ENCODE peak calls at places on chromosomes 12 and 14, in ten cellular contexts. P is posterior cingulate gyrus; C is stimulated activated naive CD8-positive, alpha-beta T cell treated with anti-CD3 and anti-CD28 coated beads, Interleukin-15, Interleukin-2, amounts not matched to agents 100 U/mL and 50 U/mL, for 24 hours; J is adipocyte; G is cardiac muscle cell; E is left ventricle myocardium superior; B is HTR-8/SVneo; W is foreskin melanocyte; K is stromal cell of bone marrow; D is NCI-H345. F is an unnamed sample.

GRCh38 chr14:61106627-61107147 is 125.6 kb downstream of the SLC38A6 start:
- DNase-seq in J (no peak), B (no peak), D (no peak), G (no peak), E (peak), C (no peak), W (no peak), K (no peak), P (no peak), F (no peak)

GRCh38 chr12:66915312-66915904 is 236.5 kb upstream of the GRIP1 start:
- DNase-seq in P (no peak), J (no peak), D (peak), W (no peak), E (no peak), B (no peak), G (no peak), K (no peak), C (no peak), F (no peak)

GRCh38 chr12:104604995-104605675 is 148.4 kb downstream of the CHST11 start:
- DNase-seq in B (no peak), W (no peak), D (no peak), G (no peak), J (no peak), C (no peak), K (no peak), E (peak), P (no peak), F (peak)

GRCh38 chr12:132501189-132501940 is 11.4 kb downstream of the FBRSL1 start:
- DNase-seq in E (no peak), B (no peak), P (no peak), G (no peak), K (no peak), D (no peak), W (no peak), J (no peak), C (no peak), F (no peak)

GRCh38 chr14:79436325-79436724 is 775.0 kb downstream of the DIO2 start:
- DNase-seq in E (no peak), D (no peak), P (no peak), J (no peak), K (no peak), W (no peak), B (no peak), G (no peak), C (no peak), F (no peak)

GRCh38 chr14:100802766-100803693 is 22.9 kb upstream of the MEG3 start:
- DNase-seq in K (no peak), E (no peak), W (no peak), D (no peak), G (no peak), J (no peak), B (no peak), C (no peak), P (no peak), F (peak)

GRCh38 chr12:58509116-58509885 is 411.0 kb downstream of the LRIG3 start:
- DNase-seq in P (no peak), J (no peak), E (no peak), W (peak), K (no peak), C (no peak), D (no peak), G (peak), B (no peak), F (no peak)

GRCh38 chr14:65028937-65029336 is 42.2 kb downstream of the FNTB start:
- DNase-seq in D (no peak), J (no peak), K (no peak), B (no peak), G (no peak), W (no peak), P (no peak), E (no peak), C (no peak), F (no peak)

GRCh38 chr14:99995700-99996356 is 69.4 kb upstream of the EVL start:
- DNase-seq in E (no peak), C (peak), D (no peak), B (peak), K (no peak), W (peak), G (peak), P (no peak), J (peak), F (peak)

GRCh38 chr12:89163918-89164317 is 188.4 kb downstream of the DUSP6 start:
- DNase-seq in D (no peak), W (no peak), G (no peak), P (no peak), C (no peak), B (no peak), E (no peak), K (no peak), J (no peak), F (no peak)

GRCh38 chr12:75561921-75562320 is 50.5 kb upstream of the KRR1 start:
- DNase-seq in E (no peak), W (peak), G (no peak), C (no peak), K (no peak), J (no peak), P (no peak), B (no peak), D (no peak), F (no peak)

GRCh38 chr12:23952071-23952470 is 2.6 kb upstream of the SOX5 start:
- DNase-seq in D (no peak), K (no peak), B (no peak), W (no peak), G (no peak), C (no peak), J (no peak), P (no peak), E (no peak), F (no peak)

GRCh38 chr14:88879016-88879415 is 54.6 kb downstream of the TTC8 start:
- DNase-seq in J (peak), K (peak), C (no peak), W (no peak), E (no peak), P (no peak), B (peak), G (peak), D (no peak), F (no peak)

GRCh38 chr14:103862393-103862782 is 15.0 kb upstream of the PPP1R13B start:
- DNase-seq in W (no peak), K (no peak), P (no peak), E (no peak), D (no peak), B (no peak), C (no peak), J (no peak), G (no peak), F (peak)

GRCh38 chr14:39229222-39229543 is 4.5 kb upstream of the MIA2 start:
- DNase-seq in P (no peak), K (no peak), J (no peak), D (no peak), B (no peak), W (no peak), C (peak), G (no peak), E (no peak), F (no peak)

GRCh38 chr14:105853907-105854599 is 327.7 kb downstream of the TMEM121 start:
- DNase-seq in D (no peak), B (no peak), G (no peak), W (no peak), E (no peak), J (no peak), P (no peak), C (no peak), K (no peak), F (no peak)

GRCh38 chr14:55929136-55929535 is 189.1 kb upstream of the PELI2 start:
- DNase-seq in B (no peak), G (no peak), P (no peak), D (no peak), E (no peak), J (no peak), C (no peak), W (no peak), K (no peak), F (no peak)

GRCh38 chr12:72028966-72029365 is 90.3 kb downstream of the TPH2 start:
- DNase-seq in C (no peak), E (no peak), B (no peak), D (no peak), G (no peak), W (no peak), K (no peak), J (no peak), P (no peak), F (no peak)

GRCh38 chr14:84442481-84442880 is 1087.5 kb upstream of the FLRT2 start:
- DNase-seq in B (no peak), J (no peak), W (peak), P (no peak), D (peak), G (peak), E (no peak), K (no peak), C (no peak), F (no peak)

GRCh38 chr12:12441891-12442461 is 85.1 kb downstream of the BORCS5 start:
- DNase-seq in G (peak), D (no peak), K (no peak), P (no peak), W (no peak), E (no peak), C (peak), B (no peak), J (no peak), F (no peak)

GRCh38 chr14:104445832-104446381 is 133.7 kb upstream of the C14orf180 start:
- DNase-seq in G (no peak), C (no peak), D (no peak), J (no peak), K (no peak), E (no peak), B (no peak), W (no peak), P (no peak), F (peak)

GRCh38 chr12:22729898-22730443 is 105.0 kb downstream of the ETNK1 start:
- DNase-seq in W (peak), K (peak), P (no peak), B (no peak), E (no peak), G (peak), J (peak), C (no peak), D (no peak), F (no peak)

GRCh38 chr14:39467889-39468524 is 35.8 kb upstream of the FBXO33 start:
- DNase-seq in W (no peak), D (no peak), G (peak), J (no peak), C (peak), B (no peak), E (no peak), P (no peak), K (no peak), F (no peak)

GRCh38 chr14:23437142-23438129 is 2.0 kb upstream of the MYH7 start:
- DNase-seq in P (no peak), W (no peak), J (no peak), B (no peak), K (no peak), C (no peak), G (no peak), E (no peak), D (no peak), F (no peak)

GRCh38 chr14:21241218-21241819 is 27.9 kb downstream of the HNRNPC start:
- DNase-seq in D (no peak), G (peak), E (no peak), B (peak), P (no peak), J (peak), K (no peak), W (no peak), C (no peak), F (no peak)

GRCh38 chr14:90726656-90727055 is 89.6 kb downstream of the TTC7B start:
- DNase-seq in G (peak), P (peak), W (no peak), K (peak), E (no peak), D (no peak), C (no peak), B (no peak), J (peak), F (no peak)

GRCh38 chr12:12449533-12450025 is 92.7 kb downstream of the BORCS5 start:
- DNase-seq in J (no peak), K (no peak), C (no peak), B (no peak), W (no peak), P (no peak), D (no peak), E (no peak), G (peak), F (no peak)

GRCh38 chr12:75553398-75553797 is 42.0 kb upstream of the KRR1 start:
- DNase-seq in C (no peak), E (no peak), W (no peak), G (no peak), K (no peak), J (peak), B (no peak), P (no peak), D (no peak), F (no peak)

GRCh38 chr14:104732931-104733681 is 9.1 kb downstream of the ADSS1 start:
- DNase-seq in G (no peak), J (no peak), W (no peak), D (no peak), B (no peak), E (no peak), P (no peak), K (no peak), C (no peak), F (no peak)

GRCh38 chr12:109818900-109819500 is 14.2 kb downstream of the TRPV4 start:
- DNase-seq in G (peak), W (peak), E (no peak), P (no peak), D (peak), J (peak), K (peak), B (peak), C (no peak), F (no peak)

GRCh38 chr12:40106655-40107054 is 774 bp upstream of the SLC2A13 start:
- DNase-seq in P (no peak), G (no peak), B (no peak), J (no peak), W (no peak), K (no peak), D (peak), C (no peak), E (no peak), F (no peak)

GRCh38 chr12:116138380-116138779 is 139.1 kb downstream of the MED13L start:
- DNase-seq in K (no peak), D (no peak), G (peak), W (no peak), E (no peak), C (no peak), J (no peak), P (no peak), B (no peak), F (no peak)

GRCh38 chr12:116524964-116525379 is 34.2 kb upstream of the MAP1LC3B2 start:
- DNase-seq in J (peak), W (no peak), P (no peak), E (no peak), G (peak), B (no peak), K (no peak), D (no peak), C (no peak), F (no peak)

GRCh38 chr12:120678572-120678971 is 8.4 kb upstream of the MLEC start:
- DNase-seq in D (no peak), P (no peak), E (no peak), K (no peak), G (no peak), B (no peak), C (no peak), J (no peak), W (no peak), F (no peak)

GRCh38 chr12:120110550-120111501 is 5.7 kb downstream of the RAB35 start:
- DNase-seq in G (no peak), K (no peak), E (peak), P (no peak), C (peak), J (no peak), B (no peak), W (no peak), D (no peak), F (peak)

GRCh38 chr12:113244015-113244983 is 23.0 kb downstream of the TPCN1 start:
- DNase-seq in P (peak), W (peak), J (peak), E (peak), B (no peak), G (peak), K (no peak), C (no peak), D (peak), F (peak)

GRCh38 chr14:41549282-41549681 is 57.4 kb upstream of the LRFN5 start:
- DNase-seq in K (no peak), B (no peak), D (no peak), P (no peak), G (no peak), W (no peak), E (no peak), C (no peak), J (no peak), F (no peak)

GRCh38 chr14:95465936-95466335 is 50.5 kb downstream of the SYNE3 start:
- DNase-seq in B (no peak), C (no peak), P (no peak), G (no peak), J (no peak), W (no peak), E (no peak), K (no peak), D (no peak), F (no peak)